ENCODE peak calls at places on chromosome 9, in ten cellular contexts. H is non-pigmented ciliary epithelial cell; Y is GM19239; M is AG09319; O is ELR; I is CD8-positive, alpha-beta memory T cell; X is T-helper 17 cell; S is heart left ventricle; P is T-cell; A is sciatic nerve. D is an unnamed sample.

GRCh38 chr9:127131871-127132270 is 9.4 kb upstream of the ANGPTL2 start:
- DNase-seq in M (no peak), Y (no peak), A (peak), P (no peak), O (peak), I (no peak), S (no peak), X (no peak), H (no peak), D (peak)

GRCh38 chr9:36991516-36992134 is 42.4 kb downstream of the PAX5 start:
- DNase-seq in H (no peak), Y (no peak), S (no peak), P (peak), M (no peak), X (no peak), I (no peak), A (no peak), O (peak), D (no peak)

GRCh38 chr9:123373941-123374340 is 17.9 kb downstream of the CRB2 start:
- DNase-seq in M (no peak), H (no peak), I (no peak), X (no peak), O (no peak), P (no peak), S (no peak), A (no peak), Y (no peak), D (no peak)

GRCh38 chr9:36101916-36102741 is 34.4 kb upstream of the GLIPR2 start:
- DNase-seq in H (peak), Y (no peak), O (peak), X (no peak), A (no peak), I (no peak), S (no peak), P (no peak), M (peak), D (no peak)

GRCh38 chr9:35906923-35907699 is 1.1 kb downstream of the HRCT1 start:
- DNase-seq in S (peak), Y (no peak), H (peak), I (no peak), X (no peak), A (no peak), P (no peak), O (peak), M (peak), D (peak)

GRCh38 chr9:79555474-79555873 is 16.3 kb upstream of the TLE4 start:
- DNase-seq in H (no peak), Y (no peak), X (no peak), A (no peak), I (no peak), M (no peak), S (no peak), O (no peak), P (no peak), D (no peak)

GRCh38 chr9:38018230-38018963 is 50.6 kb downstream of the SHB start:
- DNase-seq in P (no peak), S (no peak), M (no peak), A (no peak), Y (no peak), H (no peak), O (no peak), X (no peak), I (no peak), D (no peak)

GRCh38 chr9:27749838-27750237 is 176.6 kb upstream of the C9orf72 start:
- DNase-seq in A (no peak), M (no peak), H (no peak), P (no peak), Y (no peak), I (no peak), S (no peak), X (no peak), O (no peak), D (no peak)

GRCh38 chr9:79809931-79810330 is 238.2 kb downstream of the TLE4 start:
- DNase-seq in H (peak), Y (no peak), O (peak), P (no peak), S (no peak), M (peak), I (no peak), X (no peak), A (no peak), D (no peak)

GRCh38 chr9:76658510-76659231 is 105.6 kb upstream of the PCA3 start:
- DNase-seq in I (no peak), A (no peak), M (peak), X (no peak), H (no peak), P (no peak), O (peak), S (no peak), Y (no peak), D (no peak)

GRCh38 chr9:21967707-21968106 is 26.5 kb downstream of the CDKN2A start:
- DNase-seq in X (no peak), S (no peak), H (no peak), A (no peak), Y (no peak), M (no peak), P (no peak), O (no peak), I (no peak), D (no peak)

GRCh38 chr9:114002986-114003740 is 74.9 kb downstream of the AMBP start:
- DNase-seq in A (peak), P (no peak), Y (no peak), X (no peak), I (no peak), H (no peak), O (peak), S (no peak), M (no peak), D (peak)

GRCh38 chr9:79763861-79764260 is 192.1 kb downstream of the TLE4 start:
- DNase-seq in I (no peak), A (peak), X (no peak), M (no peak), O (no peak), S (no peak), Y (no peak), H (no peak), P (no peak), D (no peak)

GRCh38 chr9:134940236-134941208 is 22.8 kb upstream of the FCN1 start:
- DNase-seq in P (no peak), M (no peak), H (no peak), I (no peak), A (no peak), X (no peak), Y (no peak), O (no peak), S (no peak), D (no peak)

D was measured in suprapubic skin.